ENCODE peak calls at places on chromosome 9, in five cellular contexts. F is stimulated activated naive CD4-positive, alpha-beta T cell; G is astrocyte of the spinal cord; U is MCF 10A; W is SW 1271. B is an unnamed sample.

GRCh38 chr9:86407022-86407421 is 52.8 kb upstream of the TUT7 start:
- DNase-seq in U (peak), W (no peak), G (peak), F (no peak), B (peak)

GRCh38 chr9:115882911-115883310 is 270.7 kb upstream of the PAPPA start:
- DNase-seq in U (no peak), G (peak), W (no peak), F (no peak), B (no peak)

GRCh38 chr9:78239506-78239905 is 3.6 kb downstream of the CEP78 start:
- DNase-seq in G (no peak), F (no peak), W (no peak), U (peak), B (peak)

GRCh38 chr9:87068177-87068845 is 121.0 kb upstream of the GAS1 start:
- DNase-seq in W (no peak), U (no peak), G (no peak), F (no peak), B (no peak)

GRCh38 chr9:92652461-92652860 is 17.5 kb downstream of the IPPK start:
- DNase-seq in W (no peak), U (peak), F (no peak), G (no peak), B (no peak)

GRCh38 chr9:2355594-2355993 is 266.0 kb upstream of the VLDLR start:
- DNase-seq in G (no peak), W (no peak), U (no peak), F (no peak), B (no peak)

GRCh38 chr9:104027295-104027694 is 66.8 kb upstream of the SMC2 start:
- DNase-seq in F (no peak), U (no peak), G (no peak), W (no peak), B (no peak)

GRCh38 chr9:128688501-128689292 is at the start of gene SET:
- DNase-seq in F (peak), W (peak), G (peak), U (peak), B (peak)

GRCh38 chr9:16092627-16093091 is 539.8 kb downstream of the CCDC171 start:
- DNase-seq in F (no peak), U (no peak), W (no peak), G (no peak), B (no peak)

GRCh38 chr9:94096819-94097577 is 12.7 kb downstream of the PTPDC1 start:
- DNase-seq in W (no peak), F (no peak), U (peak), G (peak), B (peak)

GRCh38 chr9:119963258-119963797 is 594.1 kb upstream of the BRINP1 start:
- DNase-seq in F (no peak), U (peak), G (peak), W (peak), B (peak)

GRCh38 chr9:105842023-105842644 is 147.8 kb downstream of the TMEM38B start:
- DNase-seq in W (no peak), F (peak), G (peak), U (peak), B (peak)

GRCh38 chr9:78074385-78075291 is 43.0 kb upstream of the GNAQ start:
- DNase-seq in W (no peak), G (no peak), F (peak), U (no peak), B (no peak)

GRCh38 chr9:126791406-126792230 is 13.2 kb upstream of the ZBTB43 start:
- DNase-seq in W (peak), U (peak), F (no peak), G (peak), B (peak)

GRCh38 chr9:114401344-114401743 is 13.6 kb upstream of the AKNA start:
- DNase-seq in U (no peak), W (no peak), G (no peak), F (no peak), B (no peak)

GRCh38 chr9:71929791-71930440 is 18.5 kb downstream of the C9orf85 start:
- DNase-seq in U (no peak), G (peak), W (no peak), F (no peak), B (no peak)

GRCh38 chr9:37102476-37102875 is 17.9 kb upstream of the ZCCHC7 start:
- DNase-seq in W (no peak), G (no peak), U (no peak), F (no peak), B (no peak)

GRCh38 chr9:23581936-23582335 is 244.1 kb downstream of the ELAVL2 start:
- DNase-seq in F (no peak), G (no peak), W (no peak), U (peak), B (peak)

GRCh38 chr9:17057729-17058128 is 77.1 kb upstream of the CNTLN start:
- DNase-seq in U (no peak), W (no peak), G (no peak), F (no peak), B (no peak)

GRCh38 chr9:92310562-92310961 is 14.6 kb downstream of the NOL8 start:
- DNase-seq in F (no peak), U (no peak), W (no peak), G (no peak), B (no peak)

GRCh38 chr9:13033959-13034695 is 245.4 kb downstream of the MPDZ start:
- DNase-seq in F (no peak), U (peak), G (peak), W (peak), B (peak)

GRCh38 chr9:91839926-91840464 is 110.0 kb downstream of the ROR2 start:
- DNase-seq in F (no peak), U (no peak), W (no peak), G (no peak), B (no peak)

GRCh38 chr9:24765025-24765756 is 219.5 kb upstream of the IZUMO3 start:
- DNase-seq in W (no peak), F (no peak), G (no peak), U (no peak), B (no peak)

GRCh38 chr9:83472221-83472665 is 66.0 kb downstream of the FRMD3 start:
- DNase-seq in U (peak), W (peak), G (peak), F (no peak), B (peak)

GRCh38 chr9:20725675-20726074 is 41.6 kb downstream of the FOCAD start:
- DNase-seq in F (no peak), W (no peak), U (no peak), G (no peak), B (no peak)

GRCh38 chr9:26062172-26062571 is 383.9 kb upstream of the TUSC1 start:
- DNase-seq in F (no peak), W (no peak), G (no peak), U (no peak), B (no peak)

GRCh38 chr9:134811079-134811672 is 69.4 kb upstream of the FCN2 start:
- DNase-seq in W (no peak), U (no peak), F (no peak), G (no peak), B (no peak)

B was measured in mammary epithelial cell.